ENCODE peak calls at places on chromosomes 6 and 20, in five cellular contexts. S is AG10803, F is activated B cell treated with CpG ODN at 0.5 μM for 24 hours, R is AG04450, J is GM23338. C is an unnamed sample.

GRCh38 chr20:63692436-63693078 is 3.9 kb upstream of the TNFRSF6B start:
- DNase-seq in S (peak), F (no peak), R (no peak), J (no peak), C (no peak)

GRCh38 chr6:166997768-166998255 is 1.4 kb upstream of the CEP43 start:
- DNase-seq in S (peak), F (peak), R (peak), J (peak), C (peak)

GRCh38 chr20:1945660-1946059 is 48.2 kb downstream of the PDYN start:
- DNase-seq in S (no peak), F (no peak), R (no peak), J (no peak), C (no peak)

GRCh38 chr6:215335-216034 is 76.8 kb upstream of the DUSP22 start:
- DNase-seq in S (peak), F (no peak), R (no peak), J (no peak), C (no peak)

GRCh38 chr20:8489094-8489883 is 357.2 kb downstream of the PLCB1 start:
- DNase-seq in S (no peak), F (no peak), R (no peak), J (no peak), C (no peak)

GRCh38 chr20:1832634-1833033 is 62.6 kb upstream of the SIRPA start:
- DNase-seq in S (no peak), F (no peak), R (no peak), J (no peak), C (no peak)

GRCh38 chr20:41540459-41540858 is 77.7 kb downstream of the CHD6 start:
- DNase-seq in S (no peak), F (no peak), R (no peak), J (no peak), C (no peak)

GRCh38 chr6:163249651-163250101 is 164.8 kb upstream of the QKI start:
- DNase-seq in S (no peak), F (no peak), R (no peak), J (no peak), C (no peak)

GRCh38 chr20:57106030-57106682 is 160.3 kb downstream of the BMP7 start:
- DNase-seq in S (no peak), F (no peak), R (no peak), J (peak), C (no peak)

GRCh38 chr20:57263767-57264150 is 2.7 kb downstream of the BMP7 start:
- DNase-seq in S (no peak), F (no peak), R (no peak), J (no peak), C (no peak)

GRCh38 chr6:17866876-17867444 is 120.5 kb downstream of the KIF13A start:
- DNase-seq in S (no peak), F (no peak), R (no peak), J (no peak), C (no peak)

GRCh38 chr20:61874421-61875068 is 191.1 kb downstream of the TAF4 start:
- DNase-seq in S (peak), F (no peak), R (no peak), J (peak), C (peak)

GRCh38 chr6:22042713-22043112 is 254.1 kb downstream of the PRL start:
- DNase-seq in S (no peak), F (no peak), R (no peak), J (no peak), C (no peak)

GRCh38 chr20:1263853-1264252 is 2.2 kb upstream of the SNPH start:
- DNase-seq in S (peak), F (no peak), R (no peak), J (peak), C (no peak)

GRCh38 chr6:84739866-84740208 is 24.6 kb downstream of the TBX18 start:
- DNase-seq in S (no peak), F (no peak), R (no peak), J (no peak), C (no peak)

GRCh38 chr6:72363844-72364740 is 257.8 kb upstream of the KCNQ5 start:
- DNase-seq in S (peak), F (no peak), R (peak), J (no peak), C (no peak)

GRCh38 chr20:49281059-49281912 is 3.4 kb upstream of the ZNFX1 start:
- DNase-seq in S (no peak), F (no peak), R (no peak), J (peak), C (peak)

GRCh38 chr6:98547634-98548033 is 286.7 kb upstream of the POU3F2 start:
- DNase-seq in S (no peak), F (no peak), R (no peak), J (no peak), C (no peak)

GRCh38 chr6:166530211-166531045 is 56.0 kb downstream of the RAMACL start:
- DNase-seq in S (no peak), F (no peak), R (no peak), J (no peak), C (no peak)

GRCh38 chr6:30768634-30769087 is 24.3 kb upstream of the IER3 start:
- DNase-seq in S (no peak), F (no peak), R (no peak), J (no peak), C (no peak)

GRCh38 chr20:20824924-20825584 is 112.6 kb upstream of the RALGAPA2 start:
- DNase-seq in S (peak), F (peak), R (no peak), J (peak), C (peak)

GRCh38 chr6:35973670-35974222 is 50.7 kb downstream of the SLC26A8 start:
- DNase-seq in S (no peak), F (no peak), R (no peak), J (no peak), C (no peak)

GRCh38 chr20:50790651-50791277 is 4.1 kb upstream of the BCAS4 start:
- DNase-seq in S (peak), F (peak), R (peak), J (peak), C (peak)
- TF ChIP-seq CTCF in S (peak), F (no peak), R (peak), J (peak), C (peak)

DNA sequence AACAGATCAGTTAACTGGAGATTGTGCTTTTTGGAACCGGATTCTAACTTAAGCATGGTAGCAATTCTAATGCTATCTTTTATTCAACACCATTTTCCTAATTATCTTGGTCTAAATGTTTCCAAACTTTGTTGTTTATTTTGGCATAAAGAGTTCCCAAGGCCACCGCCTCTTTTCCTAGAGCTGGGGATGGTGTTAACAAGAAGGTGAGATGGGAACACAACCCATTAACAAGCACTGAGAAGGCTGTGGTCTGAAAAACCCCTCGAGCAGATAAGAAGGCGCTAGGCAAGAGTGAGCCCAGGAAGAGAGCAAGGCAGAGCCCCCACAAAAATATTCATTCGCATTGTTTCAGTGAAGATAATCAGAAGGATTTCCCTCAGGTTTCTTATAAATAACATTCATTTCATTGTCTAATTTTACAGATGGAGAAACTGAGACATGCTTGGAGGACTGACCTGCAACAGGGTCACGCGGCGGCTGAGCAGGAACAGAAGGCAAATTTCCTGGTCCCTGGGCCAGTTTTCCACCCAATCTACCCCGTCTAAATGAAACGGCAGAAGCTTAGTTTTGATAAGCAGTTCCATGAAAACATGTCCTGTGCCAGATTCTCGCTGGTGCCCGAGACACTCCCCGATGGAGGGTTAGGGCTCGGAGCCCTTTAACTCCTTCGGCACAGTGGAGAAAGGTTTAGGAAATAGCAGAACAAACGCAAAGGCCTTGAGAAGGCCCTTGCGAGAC is 155.6 kb downstream of the FOXC1 start:
- DNase-seq in S (no peak), F (no peak), R (no peak), J (no peak), C (no peak)
- TF ChIP-seq CTCF in S (no peak), F (no peak), R (no peak), J (no peak), C (no peak)

GRCh38 chr6:135434095-135434494 is 63.4 kb downstream of the AHI1 start:
- DNase-seq in S (no peak), F (no peak), R (no peak), J (no peak), C (no peak)

GRCh38 chr6:135440087-135440792 is 57.3 kb downstream of the AHI1 start:
- DNase-seq in S (no peak), F (no peak), R (no peak), J (no peak), C (no peak)

GRCh38 chr6:135439549-135439948 is 58.0 kb downstream of the AHI1 start:
- DNase-seq in S (no peak), F (no peak), R (no peak), J (no peak), C (no peak)

DNA sequence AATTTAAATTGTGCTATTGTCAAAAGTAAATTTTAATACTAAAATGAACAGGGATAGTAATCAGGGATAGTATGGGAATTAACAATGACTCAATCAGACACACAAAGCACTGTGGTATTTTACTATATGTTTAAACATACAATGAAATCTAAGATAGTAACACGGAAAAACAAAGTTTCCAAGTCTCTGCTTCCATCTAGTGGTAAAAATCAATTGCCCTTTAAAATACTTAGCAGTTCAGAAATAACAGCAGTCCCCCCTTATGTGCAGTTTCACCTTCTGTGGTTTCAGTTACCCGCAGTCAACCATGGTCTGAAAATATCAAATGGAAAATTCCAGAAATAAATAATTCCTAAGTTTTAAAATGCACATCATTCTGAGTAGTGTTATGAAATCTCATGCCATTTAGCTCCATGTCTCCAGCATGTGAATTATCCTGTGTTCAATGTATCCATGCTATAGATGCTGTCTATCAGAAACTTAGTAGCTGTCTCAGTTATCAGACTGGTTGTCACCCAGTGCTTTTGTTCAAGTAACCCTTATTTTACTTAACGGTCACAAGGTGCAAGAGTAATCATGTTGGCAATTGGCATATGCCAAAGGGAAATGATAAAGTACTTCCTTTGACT is 58.5 kb downstream of the AHI1 start:
- DNase-seq in S (no peak), F (no peak), R (no peak), J (peak), C (no peak)
- TF ChIP-seq CTCF in S (peak), F (no peak), R (peak), J (peak), C (peak)

DNA sequence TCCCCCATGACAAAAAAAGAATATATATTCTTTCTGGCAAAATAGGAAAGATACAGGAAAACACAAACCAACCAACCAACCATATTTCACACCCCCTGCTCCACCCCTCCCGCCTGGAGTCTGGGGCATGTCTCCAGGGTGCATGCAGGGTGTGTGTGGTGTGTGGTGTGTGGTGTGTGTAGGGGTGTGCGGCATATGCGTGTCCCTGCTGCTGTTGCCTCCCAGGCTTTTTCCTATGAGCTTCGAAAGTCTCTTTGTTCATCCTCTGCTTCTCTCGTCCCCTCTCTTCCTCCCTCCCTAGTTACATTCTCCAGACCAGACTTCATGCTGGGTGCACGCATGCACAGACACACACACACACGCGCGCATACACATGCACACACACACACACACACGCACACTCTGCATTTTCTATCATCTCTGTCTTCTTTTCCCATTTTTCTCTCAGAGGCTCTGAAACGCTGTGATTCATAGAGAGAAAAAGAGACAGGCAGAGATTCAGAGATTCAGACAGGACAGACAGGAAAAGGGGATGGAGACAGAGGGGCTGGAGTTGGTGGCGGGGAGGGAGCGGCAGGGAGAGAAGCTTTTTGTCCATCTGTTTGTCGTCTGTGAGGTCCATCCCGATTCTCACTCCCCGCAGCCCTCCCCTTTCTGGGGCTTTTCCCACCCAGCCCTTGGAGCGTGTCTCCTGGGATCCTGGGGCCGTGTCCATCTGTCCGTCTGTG is 62.4 kb downstream of the SRC start:
- DNase-seq in S (peak), F (no peak), R (no peak), J (no peak), C (no peak)
- TF ChIP-seq CTCF in S (no peak), F (no peak), R (no peak), J (no peak), C (no peak)

GRCh38 chr20:5806457-5807263 is 56.5 kb downstream of the SHLD1 start:
- DNase-seq in S (no peak), F (no peak), R (no peak), J (peak), C (no peak)
- TF ChIP-seq CTCF in S (no peak), F (no peak), R (no peak), J (peak), C (no peak)

C was measured in endothelial cell.